ENCODE peak calls at places on chromosomes 7 and 10, in ten cellular contexts. I is Peyer's patch; V is lower lobe of right lung; P is CD8-positive, alpha-beta T cell; Y is OCI-LY7; U is mammary epithelial cell; H is GM23248; O is GM23338; B is Panc1; G is SK-N-SH. T is an unnamed sample.

GRCh38 chr7:33873518-33873917 is 31.8 kb upstream of the BMPER start:
- DNase-seq in G (no peak), I (no peak), Y (no peak), B (no peak), H (peak), P (no peak), U (no peak), O (peak), V (no peak), T (no peak)

GRCh38 chr10:12847361-12847975 is 154.0 kb downstream of the CCDC3 start:
- DNase-seq in B (no peak), P (no peak), H (no peak), V (no peak), I (no peak), O (peak), Y (peak), U (no peak), G (peak), T (no peak)

GRCh38 chr7:132972745-132973144 is 109.1 kb downstream of the CHCHD3 start:
- DNase-seq in B (no peak), I (no peak), V (no peak), G (no peak), O (no peak), U (no peak), H (no peak), P (no peak), Y (no peak), T (no peak)

GRCh38 chr10:21754410-21755011 is 220.5 kb downstream of the MLLT10 start:
- DNase-seq in H (no peak), P (no peak), B (no peak), Y (no peak), O (no peak), I (no peak), V (no peak), U (no peak), G (peak), T (no peak)

GRCh38 chr7:65846008-65846570 is 26.8 kb upstream of the VKORC1L1 start:
- DNase-seq in U (no peak), I (no peak), B (no peak), Y (no peak), V (no peak), H (no peak), G (no peak), O (no peak), P (no peak), T (no peak)

GRCh38 chr10:33114451-33114944 is 156.5 kb upstream of the ITGB1 start:
- DNase-seq in I (no peak), U (peak), G (no peak), V (no peak), O (no peak), H (peak), B (no peak), Y (peak), P (no peak), T (no peak)

GRCh38 chr10:84613336-84614021 is 285.1 kb downstream of the CCSER2 start:
- DNase-seq in G (peak), P (no peak), H (peak), B (peak), Y (peak), U (peak), O (peak), I (no peak), V (peak), T (no peak)

GRCh38 chr7:140564643-140565042 is 76.0 kb downstream of the DENND2A start:
- DNase-seq in I (no peak), G (no peak), V (no peak), U (peak), H (peak), Y (no peak), P (no peak), B (no peak), O (no peak), T (no peak)

GRCh38 chr7:44867073-44867990 is 18.0 kb downstream of the PURB start:
- DNase-seq in G (no peak), H (peak), I (no peak), U (peak), Y (no peak), O (no peak), B (peak), P (no peak), V (no peak), T (no peak)

GRCh38 chr10:90313548-90314325 is 544.1 kb downstream of the HTR7 start:
- DNase-seq in G (no peak), P (no peak), I (no peak), O (no peak), Y (no peak), B (no peak), V (no peak), U (peak), H (no peak), T (no peak)

GRCh38 chr10:24310104-24310503 is 101.2 kb downstream of the KIAA1217 start:
- DNase-seq in G (no peak), P (no peak), I (no peak), Y (no peak), O (no peak), V (no peak), H (no peak), U (peak), B (no peak), T (no peak)

GRCh38 chr7:19146699-19147098 is 1.5 kb upstream of the FERD3L start:
- DNase-seq in B (no peak), I (no peak), H (peak), U (peak), O (peak), P (no peak), G (peak), Y (no peak), V (no peak), T (no peak)
- H3K27ac ChIP-seq in B (no peak), I (no peak), H (no peak), U (no peak), O (no peak), P (no peak), G (no peak), Y (no peak), V (no peak), T (no peak)

GRCh38 chr10:92573091-92573797 is 649 bp downstream of the IDE start:
- DNase-seq in H (peak), U (peak), Y (peak), I (peak), P (peak), V (no peak), O (peak), B (no peak), G (peak), T (peak)

GRCh38 chr10:92572362-92573090 is 1.4 kb downstream of the IDE start:
- DNase-seq in B (no peak), V (no peak), U (peak), O (no peak), Y (no peak), P (no peak), I (no peak), H (peak), G (peak), T (no peak)

GRCh38 chr10:92567952-92568600 is 5.8 kb downstream of the IDE start:
- DNase-seq in P (no peak), Y (no peak), I (no peak), B (no peak), G (no peak), H (peak), O (peak), U (peak), V (no peak), T (no peak)

GRCh38 chr10:92571649-92572048 is 2.2 kb downstream of the IDE start:
- DNase-seq in H (peak), B (no peak), P (no peak), O (no peak), U (no peak), Y (no peak), I (no peak), V (no peak), G (no peak), T (no peak)

GRCh38 chr10:92569071-92569470 is 4.8 kb downstream of the IDE start:
- DNase-seq in Y (no peak), H (no peak), P (no peak), B (no peak), O (no peak), U (no peak), G (no peak), V (no peak), I (no peak), T (no peak)
- H3K27ac ChIP-seq in Y (no peak), H (no peak), P (no peak), B (no peak), O (no peak), U (no peak), G (no peak), V (no peak), I (no peak), T (no peak)

DNA sequence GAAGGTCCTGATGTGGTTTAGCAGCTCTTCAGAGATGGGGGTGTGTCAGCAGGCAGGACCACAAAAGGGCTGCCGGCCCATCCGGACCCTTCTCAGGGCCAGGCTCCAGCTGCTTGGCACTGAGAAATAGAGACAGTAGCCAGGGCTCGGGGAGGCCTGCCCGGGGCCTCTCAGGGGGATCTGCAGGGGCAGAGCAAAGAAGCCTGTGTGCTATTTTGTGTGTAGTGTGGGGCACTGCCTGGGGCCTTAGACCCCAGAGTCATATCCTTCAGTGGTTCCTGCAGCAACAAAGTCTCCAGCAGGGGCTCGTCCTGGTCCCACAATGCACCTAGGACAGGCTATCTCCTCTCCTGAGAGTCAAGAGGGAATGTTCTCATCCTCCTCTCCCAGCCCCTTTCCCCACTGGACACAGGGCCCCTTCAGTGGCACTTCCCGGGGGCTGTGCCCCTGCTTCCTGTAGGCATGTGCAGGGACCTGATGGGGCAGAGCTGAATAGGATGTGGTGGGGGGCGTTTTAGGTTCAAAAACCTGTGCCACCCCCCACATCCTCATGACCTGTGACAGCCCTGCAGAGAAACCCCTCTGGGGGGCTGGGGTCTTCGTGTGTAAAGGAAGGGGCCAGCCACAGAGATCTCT is 159.5 kb upstream of the RHEB start:
- DNase-seq in U (no peak), Y (no peak), V (no peak), G (no peak), P (no peak), I (no peak), H (no peak), B (no peak), O (no peak), T (no peak)
- H3K27ac ChIP-seq in U (no peak), Y (no peak), V (no peak), G (no peak), P (no peak), I (peak), H (no peak), B (peak), O (no peak), T (no peak)

GRCh38 chr7:17369686-17370426 is 71.4 kb downstream of the AHR start:
- DNase-seq in B (no peak), U (peak), V (no peak), I (no peak), G (no peak), Y (no peak), O (peak), P (no peak), H (peak), T (no peak)
- H3K27ac ChIP-seq in B (no peak), U (peak), V (peak), I (peak), G (peak), Y (no peak), O (no peak), P (no peak), H (peak), T (no peak)

GRCh38 chr7:18234519-18234918 is 206.9 kb upstream of the PRPS1L1 start:
- DNase-seq in O (no peak), H (no peak), G (no peak), Y (no peak), I (no peak), P (no peak), B (no peak), U (no peak), V (no peak), T (no peak)
- H3K27ac ChIP-seq in O (no peak), H (no peak), G (no peak), Y (no peak), I (no peak), P (no peak), B (no peak), U (no peak), V (no peak), T (no peak)